ENCODE peak calls at places on chromosomes 4 and X, in seven cellular contexts. K is mesendoderm, D is IMR-90, S is neuronal stem cell, O is trophoblast cell, I is H1, W is mesenchymal stem cell. A is an unnamed sample. For H3K4me1, the result is how much of the 10 kb centered on the place peaks cover.

GRCh38 chr4:142547974-142548373 is 298.1 kb downstream of the INPP4B start:
- DNase-seq in S (no peak), K (no peak), D (peak), O (no peak), I (no peak), W (no peak), A (no peak)

GRCh38 chr4:41332666-41333065 is 75.9 kb downstream of the UCHL1 start:
- DNase-seq in K (no peak), I (no peak), D (no peak), O (no peak), S (no peak), W (no peak), A (no peak)

GRCh38 chrX:38803609-38804480 is 2.6 kb downstream of the MID1IP1 start:
- DNase-seq in I (peak), D (peak), W (peak), O (peak), K (peak), S (peak), A (peak)

GRCh38 chr4:98193459-98194105 is 50.3 kb upstream of the STPG2 start:
- DNase-seq in W (no peak), K (peak), I (no peak), S (no peak), O (no peak), D (no peak), A (peak)

GRCh38 chr4:6840062-6840976 is 57.8 kb downstream of the KIAA0232 start:
- DNase-seq in S (no peak), I (no peak), K (peak), O (no peak), D (peak), W (peak), A (no peak)

GRCh38 chr4:149997881-149998421 is 80.3 kb upstream of the DCLK2 start:
- DNase-seq in W (peak), O (no peak), S (no peak), I (no peak), K (peak), D (peak), A (no peak)

GRCh38 chr4:184283659-184284335 is 66.1 kb upstream of the ENPP6 start:
- DNase-seq in D (no peak), O (no peak), W (no peak), K (no peak), I (no peak), S (no peak), A (no peak)

GRCh38 chr4:159328766-159329165 is 225.9 kb downstream of the RAPGEF2 start:
- DNase-seq in S (no peak), O (no peak), K (no peak), W (no peak), D (no peak), I (no peak), A (no peak)

GRCh38 chrX:46500054-46500453 is 45.2 kb downstream of the ZNF674 start:
- DNase-seq in D (no peak), O (no peak), K (peak), I (no peak), W (peak), S (no peak), A (no peak)

GRCh38 chr4:1249148-1249730 is 309 bp upstream of the CTBP1 start:
- DNase-seq in S (peak), O (peak), I (peak), K (peak), W (peak), D (peak), A (peak)

GRCh38 chr4:24655971-24656370 is 71.6 kb upstream of the DHX15 start:
- DNase-seq in I (no peak), K (no peak), D (no peak), W (no peak), S (no peak), O (peak), A (no peak)

GRCh38 chrX:106649523-106650428 is 38.0 kb downstream of the RADX start:
- DNase-seq in S (no peak), K (no peak), W (no peak), D (no peak), I (no peak), O (no peak), A (no peak)

GRCh38 chrX:45845142-45845541 is 644.5 kb upstream of the DIPK2B start:
- DNase-seq in W (no peak), D (no peak), I (no peak), K (no peak), S (no peak), O (no peak), A (no peak)

GRCh38 chr4:96599752-96600151 is 759.9 kb downstream of the PDHA2 start:
- DNase-seq in O (no peak), K (peak), D (no peak), W (no peak), I (no peak), S (no peak), A (no peak)

GRCh38 chr4:40648742-40649281 is 19.1 kb upstream of the RBM47 start:
- DNase-seq in D (no peak), S (no peak), W (no peak), I (no peak), K (peak), O (peak), A (no peak)

GRCh38 chrX:54029543-54030143 is 14.6 kb downstream of the PHF8 start:
- DNase-seq in I (no peak), K (no peak), S (no peak), W (no peak), O (no peak), D (no peak), A (no peak)

GRCh38 chr4:41719417-41719816 is 29.1 kb downstream of the PHOX2B start:
- DNase-seq in O (peak), S (no peak), W (peak), D (peak), K (no peak), I (no peak), A (no peak)

GRCh38 chr4:7621252-7621651 is 186.5 kb upstream of the PSAPL1 start:
- DNase-seq in K (no peak), W (no peak), I (no peak), O (no peak), S (no peak), D (no peak), A (no peak)

GRCh38 chr4:127708985-127709384 is 21.2 kb upstream of the SLC25A31 start:
- DNase-seq in K (peak), W (peak), S (no peak), I (no peak), D (peak), O (peak), A (no peak)

GRCh38 chrX:43448688-43449087 is 207.4 kb upstream of the MAOA start:
- DNase-seq in W (no peak), D (no peak), O (no peak), S (no peak), I (no peak), K (no peak), A (no peak)

GRCh38 chr4:110249687-110250387 is 51.4 kb upstream of the ELOVL6 start:
- DNase-seq in K (no peak), W (no peak), D (no peak), O (no peak), S (no peak), I (no peak), A (no peak)

GRCh38 chrX:103063918-103064434 is at the start of gene BEX1:
- DNase-seq in K (peak), D (no peak), I (peak), S (peak), W (peak), O (no peak), A (peak)

GRCh38 chrX:13899607-13900006 is 82.7 kb upstream of the GPM6B start:
- DNase-seq in O (no peak), S (no peak), D (peak), I (no peak), K (peak), W (peak), A (no peak)

GRCh38 chrX:38806054-38806389 is 4.8 kb downstream of the MID1IP1 start:
- DNase-seq in W (no peak), K (no peak), D (no peak), I (no peak), O (no peak), S (no peak), A (no peak)

GRCh38 chr4:85776579-85776978 is 301.6 kb downstream of the ARHGAP24 start:
- DNase-seq in I (no peak), D (peak), K (no peak), S (no peak), O (no peak), W (peak), A (no peak)

GRCh38 chr4:107654694-107655093 is 65.3 kb downstream of the PAPSS1 start:
- DNase-seq in D (no peak), W (no peak), I (no peak), S (peak), K (no peak), O (no peak), A (no peak)

GRCh38 chr4:13570916-13571315 is 26.6 kb upstream of the NKX3-2 start:
- DNase-seq in K (no peak), I (no peak), O (no peak), W (no peak), S (no peak), D (no peak), A (no peak)

GRCh38 chr4:7852568-7853185 is 87.0 kb downstream of the AFAP1 start:
- DNase-seq in W (no peak), I (no peak), O (no peak), S (no peak), D (no peak), K (no peak), A (no peak)

GRCh38 chr4:108094923-108095482 is 73.7 kb downstream of the LEF1 start:
- DNase-seq in S (no peak), I (no peak), D (no peak), K (peak), O (no peak), W (no peak), A (no peak)

DNA sequence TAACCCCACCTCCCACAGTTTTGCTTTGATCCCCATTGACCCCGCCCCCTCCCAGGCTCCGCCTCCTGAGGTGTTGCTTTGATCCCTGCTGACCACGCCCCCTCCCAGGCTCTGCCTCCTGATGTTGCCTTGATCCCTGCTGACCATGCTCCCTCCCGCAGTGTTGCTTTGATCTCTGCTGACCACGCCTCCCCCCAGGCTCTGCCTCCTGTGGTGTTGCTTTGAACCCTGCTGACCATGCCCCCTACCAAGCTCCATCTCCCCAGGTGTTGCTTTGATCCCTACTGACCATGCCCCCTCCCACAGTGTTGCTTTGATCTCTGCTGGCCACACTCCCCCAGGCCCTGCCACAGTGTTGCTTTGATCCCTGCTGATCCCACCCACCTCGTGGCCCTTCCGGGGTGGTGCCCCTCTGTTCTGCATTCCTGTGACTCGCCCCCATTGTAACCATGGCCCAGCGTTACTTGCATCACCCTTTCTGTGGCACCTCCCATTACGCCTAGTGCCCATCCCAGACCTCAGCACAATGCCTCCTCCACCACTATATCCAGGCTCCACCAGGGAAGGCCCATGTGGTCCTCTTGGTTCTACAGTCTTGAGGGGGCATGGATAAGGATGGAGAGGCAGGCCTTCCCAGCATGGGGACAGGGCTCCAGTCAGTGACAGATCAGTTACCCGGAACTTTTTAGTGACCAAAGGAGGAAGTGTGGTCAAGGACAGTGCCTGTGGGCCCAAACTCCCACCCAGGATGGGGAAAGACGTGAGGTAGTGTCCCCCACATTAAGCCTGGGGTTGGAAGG is 70.8 kb downstream of the ADRA2C start:
- DNase-seq in K (peak), D (no peak), W (no peak), S (peak), O (peak), I (peak), A (peak)
- H2AK5ac ChIP-seq in K (no peak), D (no peak), W (no peak), S (peak), O (no peak), I (peak), A (no peak)

DNA sequence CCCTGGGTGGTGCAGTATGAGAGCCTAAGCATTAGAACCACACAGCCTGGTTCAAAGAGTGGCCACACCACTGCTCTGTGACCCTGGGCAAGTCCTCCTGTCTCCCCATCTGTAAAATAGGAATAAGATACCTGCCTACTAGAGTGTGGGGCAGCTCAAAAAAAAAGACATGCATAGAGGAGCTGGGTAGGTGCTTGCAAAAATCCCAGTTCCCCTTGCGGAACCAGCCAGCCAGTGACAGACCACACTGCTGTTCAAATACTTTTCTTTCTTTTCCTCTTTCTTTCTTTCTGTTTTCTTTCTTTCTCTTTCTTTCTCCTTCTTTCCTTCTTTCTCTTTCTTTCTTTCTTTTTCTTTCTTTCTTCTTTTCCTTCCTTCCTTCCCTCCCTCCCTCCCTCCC is 63.0 kb upstream of the TRIM2 start:
- DNase-seq in D (no peak), I (no peak), S (no peak), K (no peak), W (no peak), O (no peak), A (no peak)
- H2BK120ac ChIP-seq in D (no peak), I (no peak), S (no peak), K (no peak), W (no peak), O (no peak), A (no peak)

DNA sequence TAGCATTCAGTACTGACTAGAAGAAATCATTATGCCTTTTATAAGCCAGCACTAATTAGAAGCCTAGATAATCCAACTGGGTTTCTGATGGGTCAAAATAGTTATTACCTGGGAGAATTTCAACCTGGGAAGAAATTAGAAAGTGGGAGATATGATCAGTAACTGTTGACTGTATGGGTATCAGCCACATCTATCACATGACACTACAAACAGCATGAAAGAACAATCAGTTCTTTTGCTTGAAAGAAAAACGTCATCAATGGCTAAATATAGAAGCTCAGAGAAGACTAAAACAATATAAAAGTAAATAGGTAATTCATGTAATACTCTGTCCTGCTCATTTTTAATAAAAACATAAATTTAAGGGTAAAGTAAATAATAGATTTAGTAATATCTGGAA is 145.1 kb downstream of the CAMK2D start:
- DNase-seq in D (no peak), W (no peak), O (no peak), I (no peak), S (no peak), K (no peak), A (no peak)
- H3K4me1 ChIP-seq in D (under half), W (under half), O (under half), I (under half), S (under half), K (under half), A (under half)

GRCh38 chr4:77471821-77472495 is 133.7 kb upstream of the CXCL13 start:
- DNase-seq in I (no peak), D (no peak), W (no peak), K (no peak), O (no peak), S (no peak), A (no peak)

DNA sequence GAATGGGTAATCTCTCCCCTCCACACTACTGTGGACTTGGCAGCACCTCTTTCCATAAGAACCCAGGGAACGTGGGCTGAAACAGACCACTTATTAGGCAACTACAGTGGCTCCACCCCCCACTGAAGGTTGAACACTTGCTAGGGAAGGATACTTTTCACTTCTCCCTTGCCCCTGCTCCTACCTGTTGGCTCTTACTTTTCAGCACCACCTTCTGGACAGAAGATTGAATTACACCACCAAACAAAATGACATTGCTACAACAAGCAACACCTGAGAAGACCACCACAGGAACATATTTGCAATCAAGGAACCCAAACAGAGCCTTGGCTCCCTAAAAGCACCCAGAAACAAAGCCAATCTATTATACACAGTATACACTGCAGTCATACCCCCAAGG is 132.1 kb upstream of the CXCL13 start:
- DNase-seq in D (peak), I (no peak), W (no peak), K (peak), S (no peak), O (peak), A (peak)
- H2AK5ac ChIP-seq in D (no peak), I (no peak), W (no peak), K (no peak), S (no peak), O (no peak), A (no peak)

DNA sequence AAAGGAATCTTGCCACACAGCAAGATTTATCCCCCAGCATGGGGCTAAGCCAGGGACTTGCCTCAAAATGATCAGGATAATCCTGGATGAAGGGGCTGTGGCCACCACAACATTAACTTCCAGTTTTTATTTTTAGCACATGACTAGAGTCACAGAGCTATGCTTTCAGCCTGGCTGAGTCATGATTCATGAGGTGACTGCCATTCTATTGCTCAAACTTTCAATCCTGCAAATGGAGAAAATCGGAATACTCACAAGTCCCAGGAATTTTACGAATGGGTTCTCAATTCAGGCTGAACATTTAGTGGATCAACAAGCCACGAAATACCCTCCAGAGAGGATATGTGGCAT is 70.7 kb upstream of the HPGD start:
- DNase-seq in K (no peak), D (peak), I (no peak), W (peak), O (peak), S (no peak), A (no peak)
- H2BK120ac ChIP-seq in K (no peak), D (no peak), I (no peak), W (peak), O (no peak), S (no peak), A (no peak)